ENCODE peak calls at places on chromosomes 16 and 17, in five cellular contexts. I is GM19239; H is effector CD4-positive, alpha-beta T cell; Q is CD8-positive, alpha-beta T cell; X is breast epithelium. L is an unnamed sample.

GRCh38 chr17:65078441-65079160 is 22.1 kb upstream of the GNA13 start:
- DNase-seq in I (no peak), H (no peak), Q (no peak), X (no peak), L (no peak)

GRCh38 chr16:76634847-76635697 is 357.9 kb downstream of the CNTNAP4 start:
- DNase-seq in I (no peak), H (no peak), Q (no peak), X (no peak), L (no peak)

GRCh38 chr16:6687593-6687992 is 645.1 kb upstream of the RBFOX1 start:
- DNase-seq in I (no peak), H (no peak), Q (no peak), X (no peak), L (no peak)

GRCh38 chr17:57002904-57003303 is 25.0 kb downstream of the SCPEP1 start:
- DNase-seq in I (no peak), H (no peak), Q (no peak), X (no peak), L (no peak)

GRCh38 chr16:4314532-4315184 is 1.2 kb upstream of the GLIS2 start:
- DNase-seq in I (no peak), H (no peak), Q (no peak), X (no peak), L (no peak)

GRCh38 chr17:45336390-45337182 is 19.8 kb upstream of the MAP3K14 start:
- DNase-seq in I (no peak), H (no peak), Q (no peak), X (no peak), L (no peak)

GRCh38 chr17:4945176-4945943 is 3.0 kb downstream of the PFN1 start:
- DNase-seq in I (no peak), H (peak; percentile 72), Q (peak; percentile 84), X (peak; percentile 72), L (peak; percentile 61)

GRCh38 chr17:5587431-5588032 is 3.2 kb upstream of the NLRP1 start:
- DNase-seq in I (peak; percentile 53), H (peak; percentile 54), Q (peak; percentile 55), X (no peak), L (peak; percentile 73)

GRCh38 chr16:15829460-15829859 is 27.4 kb downstream of the MYH11 start:
- DNase-seq in I (no peak), H (no peak), Q (no peak), X (peak; percentile 90), L (no peak)

GRCh38 chr17:34658796-34659195 is 79.4 kb downstream of the TMEM132E start:
- DNase-seq in I (no peak), H (no peak), Q (no peak), X (no peak), L (no peak)

GRCh38 chr17:36640836-36641235 is 39.5 kb downstream of the MRM1 start:
- DNase-seq in I (no peak), H (no peak), Q (no peak), X (no peak), L (no peak)

GRCh38 chr17:49216953-49217650 is 6.6 kb downstream of the ABI3 start:
- DNase-seq in I (no peak), H (no peak), Q (no peak), X (no peak), L (no peak)

GRCh38 chr17:67829331-67829730 is 4.0 kb downstream of the BPTF start:
- DNase-seq in I (peak; percentile 25), H (peak; percentile 15), Q (no peak), X (no peak), L (peak; percentile 13)

GRCh38 chr17:14775761-14776492 is 475.0 kb downstream of the HS3ST3B1 start:
- DNase-seq in I (no peak), H (no peak), Q (no peak), X (no peak), L (no peak)

GRCh38 chr17:78142113-78142861 is 3.9 kb upstream of the C17orf99 start:
- DNase-seq in I (no peak), H (no peak), Q (no peak), X (peak; percentile 89), L (no peak)

GRCh38 chr17:4142107-4142900 is 526 bp downstream of the ZZEF1 start:
- DNase-seq in I (no peak), H (peak; percentile 36), Q (peak; percentile 41), X (peak; percentile 34), L (no peak)

GRCh38 chr16:78277374-78277773 is 177.9 kb downstream of the WWOX start:
- DNase-seq in I (no peak), H (no peak), Q (no peak), X (no peak), L (no peak)